ENCODE peak calls at places on chromosomes 4 and X, in five cellular contexts. One of them, this sample, is unnamed.

GRCh38 chr4:20075479-20075878 is 176.2 kb upstream of the SLIT2 start:
- DNase-seq in CD8-positive, alpha-beta T cell: no peak
- DNase-seq in CD4-positive, alpha-beta T cell: no peak
- DNase-seq in ovary: no peak
- DNase-seq in neuronal stem cell: no peak
- DNase-seq in this sample: no peak

GRCh38 chr4:10094841-10095240 is 21.8 kb downstream of the WDR1 start:
- DNase-seq in CD8-positive, alpha-beta T cell: no peak
- DNase-seq in CD4-positive, alpha-beta T cell: no peak
- DNase-seq in ovary: no peak
- DNase-seq in neuronal stem cell: no peak
- DNase-seq in this sample: no peak

GRCh38 chr4:115128037-115128436 is 14.6 kb upstream of the NDST4 start:
- DNase-seq in CD8-positive, alpha-beta T cell: no peak
- DNase-seq in CD4-positive, alpha-beta T cell: no peak
- DNase-seq in ovary: no peak
- DNase-seq in neuronal stem cell: no peak
- DNase-seq in this sample: no peak

GRCh38 chr4:176671532-176671931 is 121.2 kb downstream of the VEGFC start:
- DNase-seq in CD8-positive, alpha-beta T cell: no peak
- DNase-seq in CD4-positive, alpha-beta T cell: no peak
- DNase-seq in ovary: no peak
- DNase-seq in neuronal stem cell: no peak
- DNase-seq in this sample: no peak

GRCh38 chr4:2742823-2743517 is 13.2 kb downstream of the TNIP2 start:
- DNase-seq in CD8-positive, alpha-beta T cell: no peak
- DNase-seq in CD4-positive, alpha-beta T cell: no peak
- DNase-seq in ovary: peak
- DNase-seq in neuronal stem cell: no peak
- DNase-seq in this sample: no peak

GRCh38 chr4:140359571-140360427 is 13.6 kb upstream of the SCOC start:
- DNase-seq in CD8-positive, alpha-beta T cell: peak
- DNase-seq in CD4-positive, alpha-beta T cell: peak
- DNase-seq in ovary: peak
- DNase-seq in neuronal stem cell: peak
- DNase-seq in this sample: peak

GRCh38 chr4:98686046-98686385 is 27.6 kb upstream of the TSPAN5 start:
- DNase-seq in CD8-positive, alpha-beta T cell: no peak
- DNase-seq in CD4-positive, alpha-beta T cell: no peak
- DNase-seq in ovary: no peak
- DNase-seq in neuronal stem cell: no peak
- DNase-seq in this sample: no peak

GRCh38 chrX:35150052-35150451 is 207.5 kb downstream of the FAM47B start:
- DNase-seq in CD8-positive, alpha-beta T cell: no peak
- DNase-seq in CD4-positive, alpha-beta T cell: no peak
- DNase-seq in ovary: no peak
- DNase-seq in neuronal stem cell: no peak
- DNase-seq in this sample: no peak

GRCh38 chrX:11040405-11040804 is 70.7 kb upstream of the HCCS start:
- DNase-seq in CD8-positive, alpha-beta T cell: no peak
- DNase-seq in CD4-positive, alpha-beta T cell: no peak
- DNase-seq in ovary: no peak
- DNase-seq in neuronal stem cell: no peak
- DNase-seq in this sample: no peak

GRCh38 chrX:110381216-110381615 is 22.6 kb downstream of the RTL9 start:
- DNase-seq in CD8-positive, alpha-beta T cell: no peak
- DNase-seq in CD4-positive, alpha-beta T cell: no peak
- DNase-seq in ovary: no peak
- DNase-seq in neuronal stem cell: no peak
- DNase-seq in this sample: no peak

GRCh38 chrX:107686026-107686425 is 57.7 kb downstream of the PRPS1 start:
- DNase-seq in CD8-positive, alpha-beta T cell: no peak
- DNase-seq in CD4-positive, alpha-beta T cell: no peak
- DNase-seq in ovary: no peak
- DNase-seq in neuronal stem cell: no peak
- DNase-seq in this sample: no peak

GRCh38 chr4:155911905-155912304 is 8.4 kb downstream of the TDO2 start:
- DNase-seq in CD8-positive, alpha-beta T cell: no peak
- DNase-seq in CD4-positive, alpha-beta T cell: no peak
- DNase-seq in ovary: no peak
- DNase-seq in neuronal stem cell: no peak
- DNase-seq in this sample: no peak

GRCh38 chr4:155802573-155802972 is 43.8 kb downstream of the GUCY1B1 start:
- DNase-seq in CD8-positive, alpha-beta T cell: no peak
- DNase-seq in CD4-positive, alpha-beta T cell: no peak
- DNase-seq in ovary: no peak
- DNase-seq in neuronal stem cell: no peak
- DNase-seq in this sample: peak

GRCh38 chr4:94225449-94225848 is 17.8 kb downstream of the SMARCAD1 start:
- DNase-seq in CD8-positive, alpha-beta T cell: no peak
- DNase-seq in CD4-positive, alpha-beta T cell: no peak
- DNase-seq in ovary: no peak
- DNase-seq in neuronal stem cell: no peak
- DNase-seq in this sample: no peak

GRCh38 chr4:182904271-182904761 is 12.9 kb downstream of the DCTD start:
- DNase-seq in CD8-positive, alpha-beta T cell: no peak
- DNase-seq in CD4-positive, alpha-beta T cell: no peak
- DNase-seq in ovary: no peak
- DNase-seq in neuronal stem cell: no peak
- DNase-seq in this sample: no peak
- H3K27ac ChIP-seq in CD8-positive, alpha-beta T cell: no peak
- H3K27ac ChIP-seq in CD4-positive, alpha-beta T cell: no peak
- H3K27ac ChIP-seq in ovary: no peak
- H3K27ac ChIP-seq in neuronal stem cell: no peak
- H3K27ac ChIP-seq in this sample: no peak

GRCh38 chrX:27565992-27566391 is 24.2 kb upstream of the DCAF8L2 start:
- DNase-seq in CD8-positive, alpha-beta T cell: no peak
- DNase-seq in CD4-positive, alpha-beta T cell: no peak
- DNase-seq in ovary: no peak
- DNase-seq in neuronal stem cell: no peak
- DNase-seq in this sample: no peak

GRCh38 chrX:27575565-27575964 is 14.6 kb upstream of the DCAF8L2 start:
- DNase-seq in CD8-positive, alpha-beta T cell: no peak
- DNase-seq in CD4-positive, alpha-beta T cell: no peak
- DNase-seq in ovary: no peak
- DNase-seq in neuronal stem cell: no peak
- DNase-seq in this sample: no peak

DNA sequence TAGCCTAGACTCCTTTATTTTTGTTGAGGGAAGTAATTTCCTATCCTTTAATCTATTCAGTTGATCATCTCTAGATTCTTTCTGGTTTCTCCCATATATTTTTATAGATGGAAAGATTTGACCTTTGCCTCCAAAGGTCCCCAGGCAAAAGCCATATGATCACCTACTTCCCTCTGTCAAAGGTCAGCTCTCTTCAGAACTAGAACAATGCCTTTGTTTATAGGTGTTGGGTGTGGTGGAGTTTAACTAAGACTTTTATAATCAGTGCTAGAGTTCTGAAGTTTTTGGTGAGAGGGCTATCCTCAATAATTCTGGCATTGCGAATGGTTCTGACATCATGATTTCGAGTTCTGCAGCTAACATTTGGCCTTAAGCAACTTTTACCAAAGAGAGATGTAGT is 19.0 kb upstream of the DCAF8L2 start:
- DNase-seq in CD8-positive, alpha-beta T cell: no peak
- DNase-seq in CD4-positive, alpha-beta T cell: no peak
- DNase-seq in ovary: no peak
- DNase-seq in neuronal stem cell: no peak
- DNase-seq in this sample: no peak
- H3K27ac ChIP-seq in CD8-positive, alpha-beta T cell: no peak
- H3K27ac ChIP-seq in CD4-positive, alpha-beta T cell: no peak
- H3K27ac ChIP-seq in ovary: no peak
- H3K27ac ChIP-seq in neuronal stem cell: no peak
- H3K27ac ChIP-seq in this sample: no peak

GRCh38 chr4:80206111-80206510 is 8.8 kb downstream of the PRDM8 start:
- DNase-seq in CD8-positive, alpha-beta T cell: no peak
- DNase-seq in CD4-positive, alpha-beta T cell: no peak
- DNase-seq in ovary: no peak
- DNase-seq in neuronal stem cell: no peak
- DNase-seq in this sample: no peak
- H3K27ac ChIP-seq in CD8-positive, alpha-beta T cell: no peak
- H3K27ac ChIP-seq in CD4-positive, alpha-beta T cell: no peak
- H3K27ac ChIP-seq in ovary: no peak
- H3K27ac ChIP-seq in neuronal stem cell: no peak
- H3K27ac ChIP-seq in this sample: no peak

DNA sequence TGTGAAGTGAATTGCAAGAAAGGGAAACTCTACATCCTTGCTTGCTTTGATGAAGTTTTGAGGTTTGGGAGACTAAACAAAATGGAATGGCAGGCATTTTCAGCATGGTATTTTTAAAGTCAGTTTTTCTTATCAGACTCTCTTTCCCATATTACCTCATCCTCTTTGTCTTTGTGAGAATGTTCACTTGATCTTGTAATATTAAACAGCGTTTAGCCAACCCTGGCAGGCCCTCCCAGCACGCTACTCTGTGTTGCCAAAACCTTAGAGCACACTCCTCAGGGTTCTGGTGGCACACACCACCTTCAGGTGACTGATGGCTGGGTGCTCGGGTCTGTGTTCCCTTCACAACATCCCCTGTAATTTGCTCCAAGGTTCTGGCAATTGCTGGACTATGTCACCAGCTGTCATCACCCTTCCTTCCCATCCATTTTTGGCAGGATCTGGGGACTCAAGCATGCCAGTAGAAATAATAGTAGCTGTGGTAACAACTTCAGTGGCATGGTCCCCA is 273.3 kb downstream of the DCTD start:
- DNase-seq in CD8-positive, alpha-beta T cell: no peak
- DNase-seq in CD4-positive, alpha-beta T cell: no peak
- DNase-seq in ovary: no peak
- DNase-seq in neuronal stem cell: no peak
- DNase-seq in this sample: no peak
- H3K27ac ChIP-seq in CD8-positive, alpha-beta T cell: no peak
- H3K27ac ChIP-seq in CD4-positive, alpha-beta T cell: no peak
- H3K27ac ChIP-seq in ovary: no peak
- H3K27ac ChIP-seq in neuronal stem cell: no peak
- H3K27ac ChIP-seq in this sample: no peak

DNA sequence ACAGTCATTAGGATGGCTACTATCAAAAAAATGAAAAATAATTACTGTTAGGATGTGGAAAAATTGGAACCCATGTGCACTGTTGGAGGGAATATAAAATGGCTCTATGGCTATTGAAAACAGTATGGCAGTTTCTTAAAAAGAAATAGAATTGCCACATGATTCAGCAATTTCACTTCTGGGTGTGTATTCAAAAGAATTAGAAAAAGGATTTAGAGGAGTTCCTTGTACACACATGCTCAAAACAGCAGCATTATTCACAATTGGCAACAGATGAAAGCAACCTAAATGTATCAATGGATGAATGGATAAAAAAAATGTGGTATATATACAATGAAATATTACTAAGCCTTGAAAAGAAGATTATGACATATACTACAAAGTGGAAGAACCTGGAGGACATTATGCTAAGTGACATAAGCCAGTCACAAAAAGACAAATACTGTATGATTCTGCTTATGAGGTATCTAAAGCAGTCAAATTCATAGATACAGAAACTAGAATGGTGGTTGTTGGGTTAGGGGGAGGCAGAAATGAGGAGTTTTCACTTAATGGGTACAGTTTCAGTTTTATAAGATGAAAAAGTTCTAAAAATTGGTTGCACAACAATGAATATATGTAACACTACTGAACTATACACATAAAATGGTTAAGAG is 123.2 kb downstream of the ELOVL6 start:
- DNase-seq in CD8-positive, alpha-beta T cell: no peak
- DNase-seq in CD4-positive, alpha-beta T cell: no peak
- DNase-seq in ovary: no peak
- DNase-seq in neuronal stem cell: no peak
- DNase-seq in this sample: no peak
- H3K27ac ChIP-seq in CD8-positive, alpha-beta T cell: no peak
- H3K27ac ChIP-seq in CD4-positive, alpha-beta T cell: no peak
- H3K27ac ChIP-seq in ovary: no peak
- H3K27ac ChIP-seq in neuronal stem cell: no peak
- H3K27ac ChIP-seq in this sample: no peak

GRCh38 chrX:150767045-150767395 is 73.8 kb downstream of the MTMR1 start:
- DNase-seq in CD8-positive, alpha-beta T cell: no peak
- DNase-seq in CD4-positive, alpha-beta T cell: no peak
- DNase-seq in ovary: no peak
- DNase-seq in neuronal stem cell: no peak
- DNase-seq in this sample: no peak
- H3K27ac ChIP-seq in CD8-positive, alpha-beta T cell: no peak
- H3K27ac ChIP-seq in CD4-positive, alpha-beta T cell: no peak
- H3K27ac ChIP-seq in ovary: no peak
- H3K27ac ChIP-seq in neuronal stem cell: no peak
- H3K27ac ChIP-seq in this sample: peak

GRCh38 chr4:150078041-150078995 is at the start of gene DCLK2:
- DNase-seq in CD8-positive, alpha-beta T cell: no peak
- DNase-seq in CD4-positive, alpha-beta T cell: no peak
- DNase-seq in ovary: peak
- DNase-seq in neuronal stem cell: peak
- DNase-seq in this sample: peak
- H3K27ac ChIP-seq in CD8-positive, alpha-beta T cell: no peak
- H3K27ac ChIP-seq in CD4-positive, alpha-beta T cell: no peak
- H3K27ac ChIP-seq in ovary: peak
- H3K27ac ChIP-seq in neuronal stem cell: no peak
- H3K27ac ChIP-seq in this sample: peak

GRCh38 chr4:151581575-151581974 is 172.6 kb downstream of the FHIP1A start:
- DNase-seq in CD8-positive, alpha-beta T cell: no peak
- DNase-seq in CD4-positive, alpha-beta T cell: no peak
- DNase-seq in ovary: no peak
- DNase-seq in neuronal stem cell: no peak
- DNase-seq in this sample: no peak
- H3K27ac ChIP-seq in CD8-positive, alpha-beta T cell: no peak
- H3K27ac ChIP-seq in CD4-positive, alpha-beta T cell: no peak
- H3K27ac ChIP-seq in ovary: no peak
- H3K27ac ChIP-seq in neuronal stem cell: no peak
- H3K27ac ChIP-seq in this sample: no peak

DNA sequence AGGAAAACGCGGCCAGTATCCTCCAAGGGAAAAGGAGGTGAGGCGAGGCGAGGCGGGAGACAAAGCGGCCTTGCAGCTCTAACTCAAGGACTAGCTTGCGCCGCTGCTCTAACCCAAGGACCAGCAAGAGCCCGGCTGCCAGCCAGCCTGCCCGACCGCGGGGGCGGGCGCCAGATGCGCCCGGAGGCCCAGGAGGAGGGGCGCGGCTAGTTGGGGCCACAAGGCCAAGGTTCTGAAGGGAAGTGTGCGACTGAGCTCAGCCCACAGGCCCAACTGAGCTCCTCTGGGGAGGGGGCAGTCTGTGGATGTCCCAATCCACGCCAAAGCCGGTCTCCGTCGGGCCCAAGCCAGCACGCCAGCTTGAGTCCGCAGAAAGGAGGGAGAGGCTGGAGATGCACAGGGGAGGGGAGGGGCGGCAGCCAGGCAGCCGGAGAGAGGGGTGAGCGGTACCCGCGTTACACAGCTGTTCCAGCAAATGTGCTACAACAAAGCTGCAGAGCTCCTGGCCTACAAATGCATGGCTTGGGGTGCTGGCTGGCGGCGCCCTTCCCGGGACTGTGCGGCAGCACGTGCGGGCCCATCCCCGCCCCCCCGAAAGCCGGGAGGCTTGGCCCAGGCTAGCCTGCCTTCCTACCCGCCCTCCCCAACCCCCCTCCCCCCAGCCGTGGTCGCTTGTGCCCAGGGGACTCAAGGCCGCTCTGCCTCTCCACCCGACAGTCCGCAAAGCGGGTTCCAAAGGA is 637 bp downstream of the AMER1 start:
- DNase-seq in CD8-positive, alpha-beta T cell: no peak
- DNase-seq in CD4-positive, alpha-beta T cell: peak
- DNase-seq in ovary: peak
- DNase-seq in neuronal stem cell: no peak
- DNase-seq in this sample: peak
- H3K27ac ChIP-seq in CD8-positive, alpha-beta T cell: no peak
- H3K27ac ChIP-seq in CD4-positive, alpha-beta T cell: no peak
- H3K27ac ChIP-seq in ovary: peak
- H3K27ac ChIP-seq in neuronal stem cell: no peak
- H3K27ac ChIP-seq in this sample: peak